ENCODE peak calls at places on chromosomes 5 and 9, in six cellular contexts. K, V, Y, D, Q and J are unnamed samples.

GRCh38 chr5:435961-436640 is 6.9 kb upstream of the EXOC3 start:
- DNase-seq in K (peak), V (peak), Y (no peak), D (no peak), Q (no peak), J (no peak)

GRCh38 chr9:83934569-83935275 is 13.5 kb upstream of the KIF27 start:
- DNase-seq in K (peak), V (peak), Y (no peak), D (no peak), Q (no peak), J (peak)

GRCh38 chr5:94793816-94794198 is 175.3 kb downstream of the SLF1 start:
- DNase-seq in K (peak), V (no peak), Y (peak), D (no peak), Q (no peak), J (no peak)

GRCh38 chr5:159104058-159104651 is 4.4 kb upstream of the EBF1 start:
- DNase-seq in K (peak), V (no peak), Y (no peak), D (no peak), Q (peak), J (no peak)

GRCh38 chr5:132471944-132472343 is 18.6 kb downstream of the IRF1 start:
- DNase-seq in K (peak), V (no peak), Y (no peak), D (no peak), Q (no peak), J (no peak)

GRCh38 chr9:36535106-36535505 is 37.6 kb upstream of the MELK start:
- DNase-seq in K (no peak), V (no peak), Y (no peak), D (no peak), Q (no peak), J (no peak)

GRCh38 chr9:68547417-68547816 is 6.7 kb upstream of the TMEM252 start:
- DNase-seq in K (no peak), V (no peak), Y (no peak), D (no peak), Q (no peak), J (no peak)

GRCh38 chr5:37015795-37016666 is 139.5 kb downstream of the NIPBL start:
- DNase-seq in K (peak), V (no peak), Y (peak), D (no peak), Q (no peak), J (no peak)

GRCh38 chr5:17411436-17411835 is 86.6 kb upstream of the TAF11L2 start:
- DNase-seq in K (peak), V (no peak), Y (peak), D (no peak), Q (no peak), J (no peak)

GRCh38 chr5:142740903-142741302 is 29.3 kb upstream of the ARHGAP26 start:
- DNase-seq in K (no peak), V (no peak), Y (no peak), D (no peak), Q (no peak), J (no peak)

GRCh38 chr5:155982354-155982753 is 344.6 kb upstream of the SGCD start:
- DNase-seq in K (no peak), V (no peak), Y (no peak), D (no peak), Q (no peak), J (no peak)

GRCh38 chr5:38240212-38240611 is 18.1 kb upstream of the EGFLAM start:
- DNase-seq in K (no peak), V (no peak), Y (no peak), D (no peak), Q (no peak), J (no peak)

GRCh38 chr9:85163415-85163814 is 493.9 kb downstream of the NTRK2 start:
- DNase-seq in K (peak), V (no peak), Y (no peak), D (no peak), Q (no peak), J (no peak)

GRCh38 chr9:101418518-101419111 is 17.0 kb downstream of the ALDOB start:
- DNase-seq in K (peak), V (no peak), Y (peak), D (no peak), Q (no peak), J (no peak)